ENCODE peak calls at places on chromosomes 7 and 10, in four cellular contexts. One of them, this sample, is unnamed.

GRCh38 chr7:32785365-32785764 is 106.2 kb downstream of the KBTBD2 start:
- DNase-seq in A549: no peak
- DNase-seq in CD4-positive, alpha-beta T cell: no peak
- DNase-seq in lower lobe of right lung: no peak
- DNase-seq in this sample: no peak

GRCh38 chr10:122341141-122341810 is 33.2 kb upstream of the PLEKHA1 start:
- DNase-seq in lower lobe of right lung: peak; percentile 54
- DNase-seq in CD4-positive, alpha-beta T cell: no peak
- DNase-seq in A549: no peak
- DNase-seq in this sample: no peak

GRCh38 chr7:135943266-135943889 is 33.8 kb downstream of the MTPN start:
- DNase-seq in CD4-positive, alpha-beta T cell: no peak
- DNase-seq in A549: no peak
- DNase-seq in lower lobe of right lung: no peak
- DNase-seq in this sample: no peak

GRCh38 chr10:78045237-78045636 is 11.6 kb downstream of the RPS24 start:
- DNase-seq in A549: no peak
- DNase-seq in CD4-positive, alpha-beta T cell: no peak
- DNase-seq in lower lobe of right lung: no peak
- DNase-seq in this sample: no peak

GRCh38 chr10:61634711-61635110 is 28.0 kb upstream of the CABCOCO1 start:
- DNase-seq in CD4-positive, alpha-beta T cell: no peak
- DNase-seq in lower lobe of right lung: no peak
- DNase-seq in A549: no peak
- DNase-seq in this sample: no peak

GRCh38 chr7:81161459-81162075 is 242.7 kb upstream of the SEMA3C start:
- DNase-seq in CD4-positive, alpha-beta T cell: no peak
- DNase-seq in lower lobe of right lung: no peak
- DNase-seq in A549: peak; percentile 85
- DNase-seq in this sample: no peak

GRCh38 chr7:127486654-127487053 is 94.1 kb upstream of the ZNF800 start:
- DNase-seq in A549: no peak
- DNase-seq in CD4-positive, alpha-beta T cell: no peak
- DNase-seq in lower lobe of right lung: no peak
- DNase-seq in this sample: no peak

GRCh38 chr7:115274-115911 is 77.0 kb upstream of the FAM20C start:
- DNase-seq in lower lobe of right lung: no peak
- DNase-seq in A549: no peak
- DNase-seq in CD4-positive, alpha-beta T cell: no peak
- DNase-seq in this sample: no peak

GRCh38 chr7:157737151-157738063 is 400.6 kb downstream of the DNAJB6 start:
- DNase-seq in CD4-positive, alpha-beta T cell: no peak
- DNase-seq in lower lobe of right lung: no peak
- DNase-seq in A549: no peak
- DNase-seq in this sample: no peak

GRCh38 chr7:102024769-102025391 is 207.5 kb downstream of the CUX1 start:
- DNase-seq in A549: peak; percentile 41
- DNase-seq in lower lobe of right lung: peak; percentile 17
- DNase-seq in CD4-positive, alpha-beta T cell: no peak
- DNase-seq in this sample: no peak

GRCh38 chr7:596071-596818 is 76.6 kb upstream of the PDGFA start:
- DNase-seq in CD4-positive, alpha-beta T cell: no peak
- DNase-seq in A549: no peak
- DNase-seq in lower lobe of right lung: no peak
- DNase-seq in this sample: no peak

GRCh38 chr10:93652857-93653256 is 40.5 kb downstream of the PDE6C start:
- DNase-seq in lower lobe of right lung: no peak
- DNase-seq in CD4-positive, alpha-beta T cell: no peak
- DNase-seq in A549: no peak
- DNase-seq in this sample: no peak

GRCh38 chr10:107032700-107033401 is 131.7 kb downstream of the SORCS1 start:
- DNase-seq in lower lobe of right lung: no peak
- DNase-seq in A549: no peak
- DNase-seq in CD4-positive, alpha-beta T cell: no peak
- DNase-seq in this sample: no peak

DNA sequence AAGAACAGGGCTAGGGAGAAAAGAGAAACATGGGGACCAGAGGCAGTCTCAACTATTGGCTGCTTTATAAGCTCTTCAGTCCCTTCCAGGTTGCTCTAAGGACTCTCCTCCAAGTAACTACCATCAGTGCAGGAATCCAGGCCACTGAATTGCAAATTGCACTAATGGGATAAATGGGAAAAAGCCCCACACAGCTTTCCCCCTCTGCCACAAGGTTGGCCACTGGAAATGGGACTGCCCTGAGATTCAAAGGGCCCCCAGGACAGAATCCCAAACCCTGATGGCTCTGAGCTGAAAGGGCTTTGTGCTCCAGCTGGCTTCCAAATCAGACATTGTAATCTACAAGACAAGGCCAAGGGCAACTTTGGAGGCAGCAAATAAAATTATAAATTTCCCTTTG is 633.2 kb downstream of the ACTR3B start:
- DNase-seq in lower lobe of right lung: no peak
- DNase-seq in A549: no peak
- DNase-seq in CD4-positive, alpha-beta T cell: no peak
- DNase-seq in this sample: no peak
- H3K9me3 ChIP-seq in lower lobe of right lung: no peaks in the 10 kb centered on the region
- H3K9me3 ChIP-seq in A549: no peaks in the 10 kb centered on the region
- H3K9me3 ChIP-seq in CD4-positive, alpha-beta T cell: peaks cover 6% of the 10 kb centered on the region
- H3K9me3 ChIP-seq in this sample: peaks cover 29% of the 10 kb centered on the region

GRCh38 chr7:142802301-142802700 is 31.5 kb downstream of the PRSS2 start:
- DNase-seq in lower lobe of right lung: no peak
- DNase-seq in CD4-positive, alpha-beta T cell: no peak
- DNase-seq in A549: no peak
- DNase-seq in this sample: no peak

GRCh38 chr7:142804715-142805114 is 33.9 kb downstream of the PRSS2 start:
- DNase-seq in lower lobe of right lung: no peak
- DNase-seq in A549: no peak
- DNase-seq in CD4-positive, alpha-beta T cell: no peak
- DNase-seq in this sample: no peak

GRCh38 chr7:142805350-142806020 is 34.7 kb downstream of the PRSS2 start:
- DNase-seq in CD4-positive, alpha-beta T cell: no peak
- DNase-seq in lower lobe of right lung: no peak
- DNase-seq in A549: no peak
- DNase-seq in this sample: no peak

GRCh38 chr7:142806021-142806353 is 35.2 kb downstream of the PRSS2 start:
- DNase-seq in CD4-positive, alpha-beta T cell: no peak
- DNase-seq in A549: no peak
- DNase-seq in lower lobe of right lung: no peak
- DNase-seq in this sample: no peak

DNA sequence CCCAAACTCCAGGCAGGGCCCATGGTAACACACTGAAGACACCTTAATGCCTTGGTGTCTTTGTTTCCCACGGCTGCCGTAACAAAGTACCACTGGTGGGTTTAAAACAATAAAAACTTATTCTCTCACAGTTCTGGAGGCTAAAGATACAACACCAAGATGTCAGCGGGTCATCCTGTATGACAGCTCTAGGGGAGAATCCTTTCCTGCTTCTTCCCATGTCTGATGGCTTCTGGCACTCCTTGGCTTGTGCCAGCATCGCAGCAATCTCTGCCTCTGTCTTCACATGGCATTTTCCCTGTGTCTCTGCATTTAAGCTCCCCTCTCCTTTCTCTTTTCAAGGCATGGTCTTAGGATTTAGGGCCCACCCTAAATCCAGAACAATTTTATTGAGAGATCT is 33.1 kb downstream of the PRSS2 start:
- DNase-seq in lower lobe of right lung: no peak
- DNase-seq in CD4-positive, alpha-beta T cell: no peak
- DNase-seq in A549: no peak
- DNase-seq in this sample: no peak
- H3K9me3 ChIP-seq in lower lobe of right lung: no peaks in the 10 kb centered on the region
- H3K9me3 ChIP-seq in CD4-positive, alpha-beta T cell: no peaks in the 10 kb centered on the region
- H3K9me3 ChIP-seq in A549: no peaks in the 10 kb centered on the region
- H3K9me3 ChIP-seq in this sample: no peaks in the 10 kb centered on the region

GRCh38 chr7:146892151-146892550 is 775.5 kb downstream of the CNTNAP2 start:
- DNase-seq in A549: no peak
- DNase-seq in CD4-positive, alpha-beta T cell: no peak
- DNase-seq in lower lobe of right lung: no peak
- DNase-seq in this sample: no peak
- H3K9me3 ChIP-seq in A549: peaks cover 6% of the 10 kb centered on the region
- H3K9me3 ChIP-seq in CD4-positive, alpha-beta T cell: no peaks in the 10 kb centered on the region
- H3K9me3 ChIP-seq in lower lobe of right lung: no peaks in the 10 kb centered on the region
- H3K9me3 ChIP-seq in this sample: peaks cover 19% of the 10 kb centered on the region

DNA sequence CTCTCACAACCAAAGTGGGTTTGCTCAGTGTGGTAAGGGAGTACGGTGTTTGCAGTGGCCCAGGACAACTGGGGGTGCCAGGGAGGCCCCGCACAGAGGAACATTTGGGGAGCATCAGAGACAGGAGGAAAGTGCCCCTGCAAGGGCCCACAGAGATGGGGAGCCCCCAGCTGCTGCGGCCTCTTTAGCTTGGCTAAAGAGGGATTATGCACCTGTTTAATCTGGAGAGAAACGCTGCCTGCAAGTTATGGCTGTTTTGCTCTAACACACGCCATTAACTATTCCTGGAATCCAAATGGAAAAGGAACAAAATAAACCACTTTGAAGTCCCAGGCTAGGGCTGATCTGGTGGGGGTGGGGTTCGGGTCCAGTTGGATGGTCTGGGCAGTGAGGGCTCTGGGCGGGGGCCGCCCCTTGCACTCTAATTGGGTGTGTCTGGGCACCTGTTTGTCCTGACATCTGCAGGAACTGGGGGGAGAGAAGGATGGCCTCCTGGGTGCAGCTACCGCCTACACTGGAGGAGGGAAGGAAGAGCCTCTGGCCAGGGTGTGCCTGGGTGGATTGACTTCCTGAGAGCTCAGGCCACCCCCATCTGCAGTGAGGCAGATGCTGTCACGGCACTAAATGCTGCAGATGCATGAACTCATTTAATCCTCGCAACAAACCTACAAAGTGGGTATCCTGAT is 300.5 kb downstream of the ZEB1 start:
- DNase-seq in A549: no peak
- DNase-seq in CD4-positive, alpha-beta T cell: no peak
- DNase-seq in lower lobe of right lung: no peak
- DNase-seq in this sample: no peak
- H3K9me3 ChIP-seq in A549: peaks cover 13% of the 10 kb centered on the region
- H3K9me3 ChIP-seq in CD4-positive, alpha-beta T cell: no peaks in the 10 kb centered on the region
- H3K9me3 ChIP-seq in lower lobe of right lung: no peaks in the 10 kb centered on the region
- H3K9me3 ChIP-seq in this sample: no peaks in the 10 kb centered on the region

DNA sequence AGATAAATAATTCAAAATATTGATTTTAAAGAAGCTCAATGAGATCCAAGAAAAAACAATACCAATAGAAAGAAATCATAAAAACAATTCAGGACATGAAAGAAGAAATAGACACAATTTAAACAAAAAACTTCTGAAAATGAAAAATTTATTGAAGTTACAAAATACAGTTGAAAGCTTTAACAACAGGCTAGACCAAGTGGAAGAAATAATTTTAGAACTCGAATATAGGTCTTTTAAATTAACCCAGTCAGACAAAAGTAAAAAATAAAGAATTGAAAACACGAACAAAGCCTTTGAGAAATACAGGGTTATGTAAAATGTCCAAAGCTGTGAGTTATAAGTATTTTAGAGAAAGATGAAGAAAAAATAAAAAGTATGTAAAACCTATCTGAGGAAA is 152.4 kb upstream of the SMIM30 start:
- DNase-seq in CD4-positive, alpha-beta T cell: no peak
- DNase-seq in lower lobe of right lung: no peak
- DNase-seq in A549: no peak
- DNase-seq in this sample: no peak
- H3K9me3 ChIP-seq in CD4-positive, alpha-beta T cell: peaks cover 6% of the 10 kb centered on the region
- H3K9me3 ChIP-seq in lower lobe of right lung: peaks cover 21% of the 10 kb centered on the region
- H3K9me3 ChIP-seq in A549: no peaks in the 10 kb centered on the region
- H3K9me3 ChIP-seq in this sample: peaks cover 16% of the 10 kb centered on the region

GRCh38 chr7:30645661-30646060 is 36.6 kb downstream of the CRHR2 start:
- DNase-seq in lower lobe of right lung: no peak
- DNase-seq in CD4-positive, alpha-beta T cell: no peak
- DNase-seq in A549: no peak
- DNase-seq in this sample: no peak
- H3K9me3 ChIP-seq in lower lobe of right lung: no peaks in the 10 kb centered on the region
- H3K9me3 ChIP-seq in CD4-positive, alpha-beta T cell: no peaks in the 10 kb centered on the region
- H3K9me3 ChIP-seq in A549: no peaks in the 10 kb centered on the region
- H3K9me3 ChIP-seq in this sample: no peaks in the 10 kb centered on the region

GRCh38 chr10:83515001-83515400 is 624.3 kb upstream of the GHITM start:
- DNase-seq in CD4-positive, alpha-beta T cell: no peak
- DNase-seq in lower lobe of right lung: no peak
- DNase-seq in A549: no peak
- DNase-seq in this sample: no peak
- H3K9me3 ChIP-seq in CD4-positive, alpha-beta T cell: no peaks in the 10 kb centered on the region
- H3K9me3 ChIP-seq in lower lobe of right lung: no peaks in the 10 kb centered on the region
- H3K9me3 ChIP-seq in A549: no peaks in the 10 kb centered on the region
- H3K9me3 ChIP-seq in this sample: no peaks in the 10 kb centered on the region

GRCh38 chr10:128852449-128852848 is 614.6 kb upstream of the MGMT start:
- DNase-seq in CD4-positive, alpha-beta T cell: no peak
- DNase-seq in lower lobe of right lung: no peak
- DNase-seq in A549: no peak
- DNase-seq in this sample: no peak
- H3K9me3 ChIP-seq in CD4-positive, alpha-beta T cell: no peaks in the 10 kb centered on the region
- H3K9me3 ChIP-seq in lower lobe of right lung: no peaks in the 10 kb centered on the region
- H3K9me3 ChIP-seq in A549: no peaks in the 10 kb centered on the region
- H3K9me3 ChIP-seq in this sample: no peaks in the 10 kb centered on the region

This sample was measured in mucosa of descending colon.